ENCODE peak calls at places on chromosomes 4 and X, in seven cellular contexts. One of them, this sample, is unnamed.

GRCh38 chrX:39953879-39954278 is 143.9 kb downstream of the BCOR start:
- DNase-seq in effector memory CD4-positive, alpha-beta T cell: no peak
- DNase-seq in brain microvascular endothelial cell: peak
- DNase-seq in OCI-LY7: no peak
- DNase-seq in ascending aorta: no peak
- DNase-seq in uterus: no peak
- DNase-seq in SJSA1: peak
- DNase-seq in this sample: peak

GRCh38 chrX:23885803-23886202 is 21.9 kb downstream of the APOO start:
- DNase-seq in OCI-LY7: no peak
- DNase-seq in effector memory CD4-positive, alpha-beta T cell: no peak
- DNase-seq in ascending aorta: no peak
- DNase-seq in uterus: no peak
- DNase-seq in SJSA1: no peak
- DNase-seq in brain microvascular endothelial cell: no peak
- DNase-seq in this sample: no peak

GRCh38 chr4:1410491-1411325 is 4.5 kb upstream of the NKX1-1 start:
- DNase-seq in OCI-LY7: peak
- DNase-seq in ascending aorta: no peak
- DNase-seq in SJSA1: no peak
- DNase-seq in effector memory CD4-positive, alpha-beta T cell: peak
- DNase-seq in uterus: no peak
- DNase-seq in brain microvascular endothelial cell: peak
- DNase-seq in this sample: no peak

GRCh38 chrX:1536712-1537030 is 314 bp downstream of the P2RY8 start:
- DNase-seq in ascending aorta: no peak
- DNase-seq in OCI-LY7: no peak
- DNase-seq in brain microvascular endothelial cell: no peak
- DNase-seq in uterus: no peak
- DNase-seq in effector memory CD4-positive, alpha-beta T cell: no peak
- DNase-seq in SJSA1: no peak
- DNase-seq in this sample: no peak

GRCh38 chr4:87188063-87188462 is 32.4 kb downstream of the KLHL8 start:
- DNase-seq in effector memory CD4-positive, alpha-beta T cell: no peak
- DNase-seq in brain microvascular endothelial cell: no peak
- DNase-seq in SJSA1: no peak
- DNase-seq in OCI-LY7: no peak
- DNase-seq in uterus: no peak
- DNase-seq in ascending aorta: no peak
- DNase-seq in this sample: no peak

GRCh38 chr4:105555409-105555808 is 3.0 kb downstream of the ARHGEF38 start:
- DNase-seq in uterus: no peak
- DNase-seq in OCI-LY7: no peak
- DNase-seq in effector memory CD4-positive, alpha-beta T cell: no peak
- DNase-seq in ascending aorta: no peak
- DNase-seq in brain microvascular endothelial cell: no peak
- DNase-seq in SJSA1: no peak
- DNase-seq in this sample: no peak

GRCh38 chr4:112515278-112516075 is 503 bp downstream of the NEUROG2 start:
- DNase-seq in OCI-LY7: peak
- DNase-seq in brain microvascular endothelial cell: peak
- DNase-seq in ascending aorta: no peak
- DNase-seq in SJSA1: peak
- DNase-seq in effector memory CD4-positive, alpha-beta T cell: no peak
- DNase-seq in uterus: no peak
- DNase-seq in this sample: no peak

GRCh38 chrX:17930850-17931249 is 69.8 kb upstream of the RAI2 start:
- DNase-seq in OCI-LY7: no peak
- DNase-seq in effector memory CD4-positive, alpha-beta T cell: no peak
- DNase-seq in uterus: no peak
- DNase-seq in SJSA1: no peak
- DNase-seq in brain microvascular endothelial cell: no peak
- DNase-seq in ascending aorta: no peak
- DNase-seq in this sample: no peak

GRCh38 chr4:6393066-6393465 is 79.3 kb downstream of the PPP2R2C start:
- DNase-seq in brain microvascular endothelial cell: no peak
- DNase-seq in OCI-LY7: no peak
- DNase-seq in uterus: no peak
- DNase-seq in effector memory CD4-positive, alpha-beta T cell: no peak
- DNase-seq in SJSA1: no peak
- DNase-seq in ascending aorta: no peak
- DNase-seq in this sample: no peak

GRCh38 chr4:4901877-4902276 is 42.4 kb downstream of the MSX1 start:
- DNase-seq in uterus: no peak
- DNase-seq in OCI-LY7: peak
- DNase-seq in effector memory CD4-positive, alpha-beta T cell: no peak
- DNase-seq in ascending aorta: no peak
- DNase-seq in brain microvascular endothelial cell: no peak
- DNase-seq in SJSA1: no peak
- DNase-seq in this sample: no peak

GRCh38 chrX:40152173-40152705 is 54.5 kb upstream of the BCOR start:
- DNase-seq in uterus: peak
- DNase-seq in brain microvascular endothelial cell: no peak
- DNase-seq in OCI-LY7: peak
- DNase-seq in effector memory CD4-positive, alpha-beta T cell: no peak
- DNase-seq in ascending aorta: no peak
- DNase-seq in SJSA1: no peak
- DNase-seq in this sample: no peak

GRCh38 chrX:151680805-151681204 is 14.5 kb upstream of the PRRG3 start:
- DNase-seq in effector memory CD4-positive, alpha-beta T cell: peak
- DNase-seq in ascending aorta: no peak
- DNase-seq in SJSA1: no peak
- DNase-seq in brain microvascular endothelial cell: peak
- DNase-seq in uterus: no peak
- DNase-seq in OCI-LY7: peak
- DNase-seq in this sample: no peak

GRCh38 chr4:151727365-151727764 is 33.4 kb downstream of the GATB start:
- DNase-seq in uterus: no peak
- DNase-seq in SJSA1: no peak
- DNase-seq in brain microvascular endothelial cell: no peak
- DNase-seq in ascending aorta: no peak
- DNase-seq in OCI-LY7: no peak
- DNase-seq in effector memory CD4-positive, alpha-beta T cell: no peak
- DNase-seq in this sample: no peak

GRCh38 chr4:42654606-42655005 is 2.3 kb downstream of the ATP8A1 start:
- DNase-seq in OCI-LY7: no peak
- DNase-seq in uterus: no peak
- DNase-seq in ascending aorta: no peak
- DNase-seq in SJSA1: peak
- DNase-seq in effector memory CD4-positive, alpha-beta T cell: no peak
- DNase-seq in brain microvascular endothelial cell: peak
- DNase-seq in this sample: no peak

GRCh38 chr4:42655921-42656735 is 777 bp downstream of the ATP8A1 start:
- DNase-seq in effector memory CD4-positive, alpha-beta T cell: peak
- DNase-seq in ascending aorta: no peak
- DNase-seq in OCI-LY7: peak
- DNase-seq in uterus: peak
- DNase-seq in SJSA1: no peak
- DNase-seq in brain microvascular endothelial cell: no peak
- DNase-seq in this sample: no peak

GRCh38 chr4:42653606-42654560 is 3.0 kb downstream of the ATP8A1 start:
- DNase-seq in SJSA1: no peak
- DNase-seq in OCI-LY7: no peak
- DNase-seq in uterus: no peak
- DNase-seq in ascending aorta: no peak
- DNase-seq in effector memory CD4-positive, alpha-beta T cell: no peak
- DNase-seq in brain microvascular endothelial cell: no peak
- DNase-seq in this sample: no peak

GRCh38 chr4:42656736-42656985 is 244 bp downstream of the ATP8A1 start:
- DNase-seq in ascending aorta: no peak
- DNase-seq in SJSA1: no peak
- DNase-seq in effector memory CD4-positive, alpha-beta T cell: no peak
- DNase-seq in OCI-LY7: no peak
- DNase-seq in brain microvascular endothelial cell: no peak
- DNase-seq in uterus: no peak
- DNase-seq in this sample: no peak

GRCh38 chr4:42655248-42655647 is 1.7 kb downstream of the ATP8A1 start:
- DNase-seq in SJSA1: no peak
- DNase-seq in OCI-LY7: no peak
- DNase-seq in brain microvascular endothelial cell: no peak
- DNase-seq in effector memory CD4-positive, alpha-beta T cell: no peak
- DNase-seq in ascending aorta: no peak
- DNase-seq in uterus: no peak
- DNase-seq in this sample: no peak
- H3K4me3 ChIP-seq in SJSA1: no peak
- H3K4me3 ChIP-seq in OCI-LY7: peak
- H3K4me3 ChIP-seq in brain microvascular endothelial cell: no peak
- H3K4me3 ChIP-seq in effector memory CD4-positive, alpha-beta T cell: peak
- H3K4me3 ChIP-seq in ascending aorta: peak
- H3K4me3 ChIP-seq in uterus: peak
- H3K4me3 ChIP-seq in this sample: peak

GRCh38 chr4:176676901-176677300 is 115.8 kb downstream of the VEGFC start:
- DNase-seq in OCI-LY7: no peak
- DNase-seq in uterus: no peak
- DNase-seq in ascending aorta: no peak
- DNase-seq in brain microvascular endothelial cell: no peak
- DNase-seq in effector memory CD4-positive, alpha-beta T cell: no peak
- DNase-seq in SJSA1: no peak
- DNase-seq in this sample: no peak

GRCh38 chr4:176680668-176681067 is 112.1 kb downstream of the VEGFC start:
- DNase-seq in SJSA1: no peak
- DNase-seq in effector memory CD4-positive, alpha-beta T cell: no peak
- DNase-seq in brain microvascular endothelial cell: no peak
- DNase-seq in ascending aorta: no peak
- DNase-seq in OCI-LY7: no peak
- DNase-seq in uterus: no peak
- DNase-seq in this sample: no peak
- H3K27ac ChIP-seq in SJSA1: no peak
- H3K27ac ChIP-seq in effector memory CD4-positive, alpha-beta T cell: no peak
- H3K27ac ChIP-seq in brain microvascular endothelial cell: no peak
- H3K27ac ChIP-seq in ascending aorta: peak
- H3K27ac ChIP-seq in OCI-LY7: no peak
- H3K27ac ChIP-seq in uterus: peak
- H3K27ac ChIP-seq in this sample: peak

DNA sequence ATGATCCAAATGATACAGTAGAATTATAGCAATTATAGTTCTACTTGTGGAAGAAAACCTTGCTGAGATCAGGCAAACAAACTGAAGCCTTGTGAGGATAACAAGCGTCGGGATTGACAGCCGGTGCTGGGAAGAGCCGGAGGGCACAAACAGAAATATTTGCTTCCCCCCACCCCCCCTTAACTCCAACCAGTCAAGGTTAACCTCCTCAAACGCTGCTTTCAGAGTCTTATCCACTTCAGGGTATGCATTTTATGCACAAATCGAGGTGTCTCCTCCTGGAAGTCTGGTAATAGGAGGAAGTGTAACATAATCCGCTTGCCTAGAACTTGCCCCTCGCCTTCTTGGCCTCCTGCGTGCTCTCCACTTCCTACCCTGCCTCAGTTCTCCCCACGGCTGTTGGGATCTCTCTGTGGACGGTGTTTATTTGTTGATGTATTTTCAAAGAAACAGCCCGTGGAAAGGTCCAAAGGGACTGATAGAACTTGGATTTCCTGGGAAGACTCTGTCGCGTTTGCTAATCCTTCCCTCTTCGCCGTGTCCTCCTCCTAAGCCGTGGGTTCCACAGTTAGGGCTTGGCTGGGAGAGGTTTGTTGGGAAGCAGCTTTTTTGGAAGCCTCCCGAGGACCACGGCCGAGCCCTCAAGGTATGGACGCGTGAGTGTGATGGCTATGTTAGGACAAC is 4.1 kb upstream of the ARX start:
- DNase-seq in SJSA1: no peak
- DNase-seq in ascending aorta: no peak
- DNase-seq in brain microvascular endothelial cell: no peak
- DNase-seq in OCI-LY7: no peak
- DNase-seq in effector memory CD4-positive, alpha-beta T cell: no peak
- DNase-seq in uterus: no peak
- DNase-seq in this sample: no peak
- H3K4me3 ChIP-seq in SJSA1: no peak
- H3K4me3 ChIP-seq in ascending aorta: no peak
- H3K4me3 ChIP-seq in brain microvascular endothelial cell: no peak
- H3K4me3 ChIP-seq in OCI-LY7: no peak
- H3K4me3 ChIP-seq in effector memory CD4-positive, alpha-beta T cell: no peak
- H3K4me3 ChIP-seq in uterus: peak
- H3K4me3 ChIP-seq in this sample: no peak

GRCh38 chrX:9436812-9437211 is 28.0 kb upstream of the TBL1X start:
- DNase-seq in uterus: no peak
- DNase-seq in ascending aorta: no peak
- DNase-seq in brain microvascular endothelial cell: no peak
- DNase-seq in OCI-LY7: no peak
- DNase-seq in effector memory CD4-positive, alpha-beta T cell: no peak
- DNase-seq in SJSA1: no peak
- DNase-seq in this sample: no peak
- H3K27ac ChIP-seq in uterus: no peak
- H3K27ac ChIP-seq in ascending aorta: no peak
- H3K27ac ChIP-seq in brain microvascular endothelial cell: no peak
- H3K27ac ChIP-seq in OCI-LY7: no peak
- H3K27ac ChIP-seq in effector memory CD4-positive, alpha-beta T cell: no peak
- H3K27ac ChIP-seq in SJSA1: no peak
- H3K27ac ChIP-seq in this sample: no peak

This sample was measured in thoracic aorta.